ENCODE peak calls at places on chromosomes 2 and 18, in nine cellular contexts. One of them, this sample, is unnamed.

GRCh38 chr2:98937906-98938305 is 1.9 kb upstream of the CRACDL start:
- DNase-seq in pancreas: no peak
- DNase-seq in cardiac muscle cell: no peak
- DNase-seq in fibroblast of lung: no peak
- DNase-seq in progenitor cell of endocrine pancreas: no peak
- DNase-seq in fibroblast of villous mesenchyme: no peak
- DNase-seq in H1: no peak
- DNase-seq in AG04449: no peak
- DNase-seq in brain microvascular endothelial cell: no peak
- DNase-seq in this sample: no peak

GRCh38 chr2:195683174-195683573 is 26.1 kb downstream of the SLC39A10 start:
- DNase-seq in pancreas: no peak
- DNase-seq in cardiac muscle cell: no peak
- DNase-seq in fibroblast of lung: peak
- DNase-seq in progenitor cell of endocrine pancreas: no peak
- DNase-seq in fibroblast of villous mesenchyme: peak
- DNase-seq in H1: no peak
- DNase-seq in AG04449: no peak
- DNase-seq in brain microvascular endothelial cell: peak
- DNase-seq in this sample: no peak

GRCh38 chr18:49677081-49677480 is 115.2 kb downstream of the LIPG start:
- DNase-seq in pancreas: no peak
- DNase-seq in cardiac muscle cell: no peak
- DNase-seq in fibroblast of lung: peak
- DNase-seq in progenitor cell of endocrine pancreas: no peak
- DNase-seq in fibroblast of villous mesenchyme: no peak
- DNase-seq in H1: no peak
- DNase-seq in AG04449: no peak
- DNase-seq in brain microvascular endothelial cell: no peak
- DNase-seq in this sample: no peak

GRCh38 chr2:31038385-31038784 is 99.9 kb downstream of the GALNT14 start:
- DNase-seq in pancreas: no peak
- DNase-seq in cardiac muscle cell: no peak
- DNase-seq in fibroblast of lung: no peak
- DNase-seq in progenitor cell of endocrine pancreas: no peak
- DNase-seq in fibroblast of villous mesenchyme: no peak
- DNase-seq in H1: peak
- DNase-seq in AG04449: no peak
- DNase-seq in brain microvascular endothelial cell: no peak
- DNase-seq in this sample: no peak

GRCh38 chr2:229610871-229611270 is 103.5 kb downstream of the DNER start:
- DNase-seq in pancreas: no peak
- DNase-seq in cardiac muscle cell: peak
- DNase-seq in fibroblast of lung: peak
- DNase-seq in progenitor cell of endocrine pancreas: no peak
- DNase-seq in fibroblast of villous mesenchyme: peak
- DNase-seq in H1: no peak
- DNase-seq in AG04449: no peak
- DNase-seq in brain microvascular endothelial cell: peak
- DNase-seq in this sample: no peak

GRCh38 chr2:227241005-227241404 is 76.6 kb downstream of the COL4A3 start:
- DNase-seq in pancreas: no peak
- DNase-seq in cardiac muscle cell: no peak
- DNase-seq in fibroblast of lung: no peak
- DNase-seq in progenitor cell of endocrine pancreas: no peak
- DNase-seq in fibroblast of villous mesenchyme: no peak
- DNase-seq in H1: no peak
- DNase-seq in AG04449: no peak
- DNase-seq in brain microvascular endothelial cell: no peak
- DNase-seq in this sample: no peak

GRCh38 chr2:171225302-171225980 is 64.7 kb upstream of the TLK1 start:
- DNase-seq in pancreas: no peak
- DNase-seq in cardiac muscle cell: peak
- DNase-seq in fibroblast of lung: peak
- DNase-seq in progenitor cell of endocrine pancreas: no peak
- DNase-seq in fibroblast of villous mesenchyme: peak
- DNase-seq in H1: no peak
- DNase-seq in AG04449: peak
- DNase-seq in brain microvascular endothelial cell: peak
- DNase-seq in this sample: no peak

GRCh38 chr2:146576301-146576700 is 1268.5 kb upstream of the ACVR2A start:
- DNase-seq in pancreas: no peak
- DNase-seq in cardiac muscle cell: peak
- DNase-seq in fibroblast of lung: peak
- DNase-seq in progenitor cell of endocrine pancreas: no peak
- DNase-seq in fibroblast of villous mesenchyme: peak
- DNase-seq in H1: no peak
- DNase-seq in AG04449: no peak
- DNase-seq in brain microvascular endothelial cell: no peak
- DNase-seq in this sample: no peak

DNA sequence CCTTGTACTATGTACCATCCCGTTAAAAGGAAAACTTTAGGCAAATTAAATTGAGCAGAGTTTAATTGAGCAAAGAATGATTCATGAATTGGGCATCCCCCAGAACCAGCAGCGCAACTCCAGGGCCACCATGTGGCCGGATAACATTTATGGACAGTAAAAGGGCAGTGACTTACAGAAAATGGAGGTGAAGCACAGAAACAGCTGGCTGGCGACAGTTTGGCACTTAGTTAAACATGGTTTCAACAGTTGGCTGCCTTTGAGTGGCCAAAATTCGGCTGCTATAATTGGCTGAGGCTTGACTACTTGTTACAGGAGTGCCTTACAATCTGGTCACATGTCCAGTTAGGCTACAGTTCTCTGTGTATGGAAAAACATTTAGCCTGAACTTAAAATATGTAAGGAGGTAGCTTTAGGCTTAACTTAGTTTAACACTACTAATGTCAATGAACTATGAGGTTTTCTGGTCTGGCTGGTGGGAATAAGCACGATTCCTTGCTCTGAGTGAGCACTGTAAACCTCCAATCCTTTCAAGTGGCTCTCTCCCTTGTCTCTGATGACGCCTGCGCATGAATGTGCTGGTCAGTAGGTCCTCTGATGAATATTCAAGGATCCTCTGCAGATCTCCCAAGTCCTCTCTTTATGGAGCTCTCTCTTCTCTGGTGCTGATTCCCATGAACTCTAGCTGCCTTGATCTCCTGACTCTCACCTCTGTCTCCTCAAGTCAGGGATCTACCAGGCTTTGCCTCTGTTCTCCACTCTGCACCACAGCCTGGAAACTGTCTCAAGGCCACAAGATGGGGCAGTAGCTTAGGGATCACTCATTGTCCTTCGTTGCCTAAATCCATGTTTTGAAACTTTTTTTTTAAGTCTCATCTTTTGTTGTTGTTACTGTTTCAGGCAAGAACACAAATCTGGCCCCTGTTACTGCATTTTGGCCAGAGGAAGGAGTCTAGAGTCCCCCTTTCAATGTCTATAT is 24.4 kb upstream of the RAB31 start:
- DNase-seq in pancreas: no peak
- DNase-seq in cardiac muscle cell: peak
- DNase-seq in fibroblast of lung: peak
- DNase-seq in progenitor cell of endocrine pancreas: no peak
- DNase-seq in fibroblast of villous mesenchyme: peak
- DNase-seq in H1: no peak
- DNase-seq in AG04449: no peak
- DNase-seq in brain microvascular endothelial cell: peak
- DNase-seq in this sample: no peak
- TF ChIP-seq CTCF in pancreas: no peak
- TF ChIP-seq CTCF in cardiac muscle cell: peak
- TF ChIP-seq CTCF in fibroblast of lung: peak
- TF ChIP-seq CTCF in progenitor cell of endocrine pancreas: no peak
- TF ChIP-seq CTCF in fibroblast of villous mesenchyme: peak
- TF ChIP-seq CTCF in H1: peak
- TF ChIP-seq CTCF in AG04449: peak
- TF ChIP-seq CTCF in brain microvascular endothelial cell: peak
- TF ChIP-seq CTCF in this sample: no peak

DNA sequence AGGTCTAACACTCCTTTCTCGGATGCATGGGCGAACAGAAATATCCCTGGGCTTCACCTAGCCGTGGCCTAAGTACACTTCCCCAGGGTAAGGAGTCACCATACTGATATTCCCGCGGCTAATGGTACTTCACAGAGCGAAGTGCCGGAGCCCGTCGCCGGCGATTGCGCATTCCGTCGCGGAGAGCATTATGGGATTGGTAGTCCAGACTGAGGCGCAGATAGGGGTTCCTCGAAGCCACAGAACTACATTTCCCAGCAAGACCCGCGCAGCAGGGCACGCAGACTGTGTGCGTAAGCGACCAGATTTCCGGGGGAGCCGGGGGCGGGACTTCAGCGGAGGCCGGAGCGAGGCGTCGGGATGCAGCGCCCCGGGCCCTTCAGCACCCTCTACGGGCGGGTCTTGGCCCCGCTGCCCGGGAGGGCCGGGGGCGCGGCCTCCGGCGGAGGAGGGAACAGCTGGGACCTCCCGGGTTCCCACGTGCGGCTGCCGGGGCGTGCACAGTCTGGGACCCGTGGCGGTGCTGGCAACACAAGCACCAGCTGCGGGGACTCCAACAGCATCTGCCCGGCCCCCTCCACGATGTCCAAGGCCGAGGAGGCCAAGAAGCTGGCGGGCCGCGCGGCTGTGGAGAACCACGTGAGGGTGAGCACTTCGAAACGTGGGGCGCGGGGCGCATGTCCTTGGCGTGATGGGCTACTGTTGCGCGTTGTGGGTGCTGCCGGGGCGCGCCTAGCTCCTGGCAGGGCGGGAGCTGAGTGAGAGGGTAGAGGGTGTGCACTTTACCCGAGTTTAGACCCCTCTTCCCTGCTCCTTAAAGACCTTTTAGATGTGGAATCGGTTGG is at the start of gene RPIA:
- DNase-seq in pancreas: peak
- DNase-seq in cardiac muscle cell: peak
- DNase-seq in fibroblast of lung: peak
- DNase-seq in progenitor cell of endocrine pancreas: peak
- DNase-seq in fibroblast of villous mesenchyme: peak
- DNase-seq in H1: peak
- DNase-seq in AG04449: peak
- DNase-seq in brain microvascular endothelial cell: peak
- DNase-seq in this sample: peak
- TF ChIP-seq CTCF in pancreas: peak
- TF ChIP-seq CTCF in cardiac muscle cell: peak
- TF ChIP-seq CTCF in fibroblast of lung: peak
- TF ChIP-seq CTCF in progenitor cell of endocrine pancreas: peak
- TF ChIP-seq CTCF in fibroblast of villous mesenchyme: peak
- TF ChIP-seq CTCF in H1: peak
- TF ChIP-seq CTCF in AG04449: peak
- TF ChIP-seq CTCF in brain microvascular endothelial cell: peak
- TF ChIP-seq CTCF in this sample: peak

GRCh38 chr2:127514076-127514475 is 12.2 kb downstream of the IWS1 start:
- DNase-seq in pancreas: no peak
- DNase-seq in cardiac muscle cell: no peak
- DNase-seq in fibroblast of lung: no peak
- DNase-seq in progenitor cell of endocrine pancreas: no peak
- DNase-seq in fibroblast of villous mesenchyme: no peak
- DNase-seq in H1: no peak
- DNase-seq in AG04449: no peak
- DNase-seq in brain microvascular endothelial cell: no peak
- DNase-seq in this sample: no peak

GRCh38 chr2:127511917-127512316 is 14.4 kb downstream of the IWS1 start:
- DNase-seq in pancreas: no peak
- DNase-seq in cardiac muscle cell: no peak
- DNase-seq in fibroblast of lung: no peak
- DNase-seq in progenitor cell of endocrine pancreas: no peak
- DNase-seq in fibroblast of villous mesenchyme: no peak
- DNase-seq in H1: no peak
- DNase-seq in AG04449: no peak
- DNase-seq in brain microvascular endothelial cell: no peak
- DNase-seq in this sample: no peak

GRCh38 chr2:127514485-127514884 is 11.8 kb downstream of the IWS1 start:
- DNase-seq in pancreas: no peak
- DNase-seq in cardiac muscle cell: no peak
- DNase-seq in fibroblast of lung: no peak
- DNase-seq in progenitor cell of endocrine pancreas: no peak
- DNase-seq in fibroblast of villous mesenchyme: no peak
- DNase-seq in H1: no peak
- DNase-seq in AG04449: no peak
- DNase-seq in brain microvascular endothelial cell: no peak
- DNase-seq in this sample: no peak

GRCh38 chr2:127511090-127511489 is 15.2 kb downstream of the IWS1 start:
- DNase-seq in pancreas: no peak
- DNase-seq in cardiac muscle cell: no peak
- DNase-seq in fibroblast of lung: no peak
- DNase-seq in progenitor cell of endocrine pancreas: no peak
- DNase-seq in fibroblast of villous mesenchyme: no peak
- DNase-seq in H1: no peak
- DNase-seq in AG04449: no peak
- DNase-seq in brain microvascular endothelial cell: no peak
- DNase-seq in this sample: no peak

GRCh38 chr2:127512362-127512761 is 13.9 kb downstream of the IWS1 start:
- DNase-seq in pancreas: no peak
- DNase-seq in cardiac muscle cell: no peak
- DNase-seq in fibroblast of lung: no peak
- DNase-seq in progenitor cell of endocrine pancreas: no peak
- DNase-seq in fibroblast of villous mesenchyme: no peak
- DNase-seq in H1: no peak
- DNase-seq in AG04449: no peak
- DNase-seq in brain microvascular endothelial cell: no peak
- DNase-seq in this sample: no peak
- TF ChIP-seq CTCF in pancreas: no peak
- TF ChIP-seq CTCF in cardiac muscle cell: no peak
- TF ChIP-seq CTCF in fibroblast of lung: no peak
- TF ChIP-seq CTCF in progenitor cell of endocrine pancreas: no peak
- TF ChIP-seq CTCF in fibroblast of villous mesenchyme: no peak
- TF ChIP-seq CTCF in H1: no peak
- TF ChIP-seq CTCF in AG04449: no peak
- TF ChIP-seq CTCF in brain microvascular endothelial cell: no peak
- TF ChIP-seq CTCF in this sample: no peak

GRCh38 chr18:12849548-12849947 is 34.5 kb downstream of the PTPN2 start:
- DNase-seq in pancreas: no peak
- DNase-seq in cardiac muscle cell: no peak
- DNase-seq in fibroblast of lung: no peak
- DNase-seq in progenitor cell of endocrine pancreas: no peak
- DNase-seq in fibroblast of villous mesenchyme: peak
- DNase-seq in H1: no peak
- DNase-seq in AG04449: no peak
- DNase-seq in brain microvascular endothelial cell: no peak
- DNase-seq in this sample: no peak

GRCh38 chr18:12848405-12848804 is 35.6 kb downstream of the PTPN2 start:
- DNase-seq in pancreas: no peak
- DNase-seq in cardiac muscle cell: no peak
- DNase-seq in fibroblast of lung: no peak
- DNase-seq in progenitor cell of endocrine pancreas: no peak
- DNase-seq in fibroblast of villous mesenchyme: no peak
- DNase-seq in H1: no peak
- DNase-seq in AG04449: no peak
- DNase-seq in brain microvascular endothelial cell: no peak
- DNase-seq in this sample: no peak

GRCh38 chr18:12857215-12857924 is 26.7 kb downstream of the PTPN2 start:
- DNase-seq in pancreas: no peak
- DNase-seq in cardiac muscle cell: no peak
- DNase-seq in fibroblast of lung: no peak
- DNase-seq in progenitor cell of endocrine pancreas: no peak
- DNase-seq in fibroblast of villous mesenchyme: no peak
- DNase-seq in H1: no peak
- DNase-seq in AG04449: no peak
- DNase-seq in brain microvascular endothelial cell: no peak
- DNase-seq in this sample: no peak

GRCh38 chr18:12855886-12856285 is 28.2 kb downstream of the PTPN2 start:
- DNase-seq in pancreas: no peak
- DNase-seq in cardiac muscle cell: no peak
- DNase-seq in fibroblast of lung: no peak
- DNase-seq in progenitor cell of endocrine pancreas: no peak
- DNase-seq in fibroblast of villous mesenchyme: no peak
- DNase-seq in H1: no peak
- DNase-seq in AG04449: no peak
- DNase-seq in brain microvascular endothelial cell: no peak
- DNase-seq in this sample: no peak

GRCh38 chr18:12851709-12852108 is 32.3 kb downstream of the PTPN2 start:
- DNase-seq in pancreas: no peak
- DNase-seq in cardiac muscle cell: no peak
- DNase-seq in fibroblast of lung: peak
- DNase-seq in progenitor cell of endocrine pancreas: no peak
- DNase-seq in fibroblast of villous mesenchyme: peak
- DNase-seq in H1: no peak
- DNase-seq in AG04449: no peak
- DNase-seq in brain microvascular endothelial cell: no peak
- DNase-seq in this sample: no peak
- TF ChIP-seq CTCF in pancreas: no peak
- TF ChIP-seq CTCF in cardiac muscle cell: no peak
- TF ChIP-seq CTCF in fibroblast of lung: no peak
- TF ChIP-seq CTCF in progenitor cell of endocrine pancreas: no peak
- TF ChIP-seq CTCF in fibroblast of villous mesenchyme: no peak
- TF ChIP-seq CTCF in H1: no peak
- TF ChIP-seq CTCF in AG04449: no peak
- TF ChIP-seq CTCF in brain microvascular endothelial cell: no peak
- TF ChIP-seq CTCF in this sample: no peak

This sample was measured in type B pancreatic cell.